ENCODE peak calls at places on chromosomes 1 and 21, in nine cellular contexts. V is fibroblast of lung, C is K562, M is neural progenitor cell, U is GM12878, P is mammary epithelial cell, G is IMR-90, R is trophoblast cell, L is MM.1S. W is an unnamed sample.

GRCh38 chr1:240515505-240515904 is 96.5 kb downstream of the GREM2 start:
- DNase-seq in U (no peak), R (peak; percentile 52), P (no peak), L (no peak), V (no peak), C (no peak), G (peak; percentile 43), M (no peak), W (no peak)

GRCh38 chr1:2604854-2605753 is 18.5 kb downstream of the PRXL2B start:
- DNase-seq in C (no peak), P (no peak), G (no peak), U (no peak), M (no peak), L (no peak), R (no peak), V (no peak), W (peak; percentile 37)

GRCh38 chr1:15975805-15976680 is at the start of gene ZBTB17:
- DNase-seq in C (peak; percentile 98), G (peak; percentile 91), R (peak; percentile 99), P (peak; percentile 87), M (peak; percentile 99), U (peak; percentile 79), L (peak; percentile 96), V (peak; percentile 91), W (peak; percentile 97)

GRCh38 chr1:151820940-151821339 is 10.7 kb downstream of the RORC start:
- DNase-seq in U (no peak), C (no peak), M (no peak), V (no peak), P (no peak), G (no peak), R (no peak), L (peak; percentile 52), W (no peak)

GRCh38 chr1:12085643-12086260 is 22.6 kb downstream of the TNFRSF8 start:
- DNase-seq in R (no peak), M (no peak), P (no peak), L (no peak), U (no peak), C (no peak), V (no peak), G (no peak), W (no peak)

GRCh38 chr1:46471885-46472502 is 17.6 kb upstream of the DMBX1 start:
- DNase-seq in M (peak; percentile 49), V (no peak), P (no peak), U (no peak), C (peak; percentile 75), R (no peak), G (no peak), L (no peak), W (peak; percentile 71)

GRCh38 chr1:20446796-20447195 is 39.2 kb downstream of the CAMK2N1 start:
- DNase-seq in V (peak; percentile 53), U (no peak), R (no peak), L (no peak), P (peak; percentile 57), C (no peak), M (no peak), G (peak; percentile 66), W (no peak)

GRCh38 chr1:40662864-40663263 is 2.6 kb downstream of the RIMS3 start:
- DNase-seq in P (peak; percentile 80), U (no peak), M (no peak), G (peak; percentile 5), V (peak; percentile 12), L (no peak), R (no peak), C (no peak), W (no peak)

GRCh38 chr21:33998402-33998801 is 75.0 kb upstream of the MRPS6 start:
- DNase-seq in R (no peak), L (no peak), G (no peak), V (no peak), P (no peak), U (no peak), C (no peak), M (no peak), W (no peak)

GRCh38 chr1:106700151-106700550 is 356.3 kb upstream of the PRMT6 start:
- DNase-seq in G (peak; percentile 16), R (no peak), C (no peak), P (no peak), U (no peak), L (no peak), V (peak; percentile 87), M (no peak), W (no peak)

GRCh38 chr21:46347791-46348381 is 23.9 kb downstream of the PCNT start:
- DNase-seq in R (no peak), M (no peak), P (no peak), U (no peak), V (peak; percentile 66), L (no peak), C (no peak), G (no peak), W (peak; percentile 63)

GRCh38 chr1:206685256-206685748 is 597 bp downstream of the MAPKAPK2 start:
- DNase-seq in M (peak; percentile 68), C (peak; percentile 77), P (no peak), L (peak; percentile 46), V (peak; percentile 42), G (peak; percentile 53), R (peak; percentile 46), U (no peak), W (peak; percentile 76)

DNA sequence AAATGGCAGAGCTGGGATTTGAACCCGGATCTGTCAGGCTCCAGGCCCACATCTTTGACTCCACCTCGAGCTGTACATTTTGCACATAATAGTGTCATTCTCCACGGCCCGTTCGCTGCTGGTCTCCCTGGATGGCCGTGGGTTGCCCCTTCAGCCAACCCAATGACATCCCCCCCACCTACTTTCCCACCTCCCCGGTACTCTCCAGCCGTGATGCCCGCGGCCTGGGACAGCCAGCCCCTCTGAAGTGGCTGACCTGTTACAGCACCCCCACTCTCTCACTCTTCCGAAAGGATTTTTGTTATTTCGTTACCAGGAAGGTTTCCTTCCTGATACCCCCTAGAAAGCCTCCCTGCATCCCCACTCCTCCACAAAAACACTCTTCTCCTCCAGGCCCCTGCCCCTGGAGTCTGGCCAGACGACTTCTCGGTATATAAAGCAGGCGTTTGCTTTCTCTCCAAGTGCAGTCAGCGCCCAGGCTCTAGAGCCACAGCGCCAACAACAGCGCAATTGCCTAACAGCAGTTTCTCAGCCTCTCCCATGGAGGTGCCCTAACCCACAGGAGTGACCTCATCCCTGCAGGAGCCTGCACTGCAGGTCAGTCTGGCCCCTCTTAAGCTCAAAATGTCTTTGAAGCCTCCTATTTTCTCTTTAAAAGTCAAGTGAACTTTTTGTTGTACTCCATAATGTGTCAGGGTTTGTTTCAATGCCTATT is 14.5 kb upstream of the GJB5 start:
- DNase-seq in V (no peak), M (peak; percentile 70), G (no peak), U (no peak), L (no peak), R (peak; percentile 66), C (no peak), P (peak; percentile 13), W (peak; percentile 87)
- H3K4me3 ChIP-seq in V (no peak overlapping the region), M (no peak overlapping the region), G (no peak overlapping the region), U (no peak overlapping the region), L (no peak overlapping the region), R (no peak overlapping the region), C (no peak overlapping the region), P (no peak overlapping the region), W (no peak overlapping the region)

GRCh38 chr1:224632921-224633321 is 16.8 kb downstream of the CNIH3 start:
- DNase-seq in M (peak; percentile 50), R (peak; percentile 58), L (no peak), P (no peak), C (no peak), G (peak; percentile 30), U (no peak), V (no peak), W (no peak)
- H3K4me1 ChIP-seq in M (peaks cover 13% of the 10 kb centered on the region), R (peaks cover 19% of the 10 kb centered on the region), L (peaks cover 7% of the 10 kb centered on the region), P (peaks cover 3% of the 10 kb centered on the region), C (no peaks in the 10 kb centered on the region), G (peaks cover 22% of the 10 kb centered on the region), U (no peaks in the 10 kb centered on the region), V (peaks cover 22% of the 10 kb centered on the region), W (peaks cover 6% of the 10 kb centered on the region)

GRCh38 chr1:145918992-145919939 is 749 bp upstream of the PEX11B start:
- DNase-seq in G (peak; percentile 53), C (peak; percentile 57), L (peak; percentile 78), M (peak; percentile 62), R (peak; percentile 59), P (peak; percentile 46), V (peak; percentile 36), U (no peak), W (peak; percentile 87)

GRCh38 chr1:145912128-145912641 is 2.3 kb upstream of the ITGA10 start:
- DNase-seq in G (no peak), L (no peak), P (no peak), R (no peak), M (no peak), V (no peak), C (no peak), U (no peak), W (no peak)

GRCh38 chr1:145917595-145917994 is 922 bp downstream of the PEX11B start:
- DNase-seq in V (no peak), G (no peak), L (no peak), P (no peak), U (no peak), R (no peak), C (no peak), M (no peak), W (no peak)

GRCh38 chr1:145918144-145918991 is at the start of gene PEX11B:
- DNase-seq in R (peak; percentile 88), P (peak; percentile 85), M (peak; percentile 89), C (peak; percentile 85), G (peak; percentile 91), V (peak; percentile 90), L (peak; percentile 93), U (peak; percentile 75), W (peak; percentile 95)

DNA sequence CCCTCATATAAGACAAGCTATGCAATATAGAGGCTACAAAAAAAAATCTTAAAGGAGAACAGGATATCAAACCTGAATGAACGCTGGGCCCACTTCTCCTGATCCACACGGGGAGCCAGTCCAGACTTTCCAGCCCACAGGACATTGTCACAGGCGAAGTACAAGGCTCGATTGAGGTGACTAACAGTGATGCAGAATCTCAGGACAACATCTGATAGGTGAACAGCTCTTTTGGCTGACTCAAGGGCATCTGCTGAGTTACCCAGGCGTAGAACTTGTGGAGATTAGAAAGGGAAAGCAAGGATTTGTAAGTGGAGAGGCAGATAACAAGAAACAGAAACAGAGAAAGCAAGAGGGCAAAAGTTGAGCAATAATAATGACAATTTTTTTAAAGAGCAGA is 1.8 kb downstream of the PEX11B start:
- DNase-seq in R (no peak), M (no peak), L (no peak), V (no peak), P (peak; percentile 28), U (no peak), C (no peak), G (peak; percentile 8), W (no peak)
- H3K9ac ChIP-seq in R (no peak overlapping the region), M (no peak overlapping the region), L (no peak overlapping the region), V (no peak overlapping the region), P (no peak overlapping the region), U (no peak overlapping the region), C (no peak overlapping the region), G (no peak overlapping the region), W (no peak overlapping the region)

DNA sequence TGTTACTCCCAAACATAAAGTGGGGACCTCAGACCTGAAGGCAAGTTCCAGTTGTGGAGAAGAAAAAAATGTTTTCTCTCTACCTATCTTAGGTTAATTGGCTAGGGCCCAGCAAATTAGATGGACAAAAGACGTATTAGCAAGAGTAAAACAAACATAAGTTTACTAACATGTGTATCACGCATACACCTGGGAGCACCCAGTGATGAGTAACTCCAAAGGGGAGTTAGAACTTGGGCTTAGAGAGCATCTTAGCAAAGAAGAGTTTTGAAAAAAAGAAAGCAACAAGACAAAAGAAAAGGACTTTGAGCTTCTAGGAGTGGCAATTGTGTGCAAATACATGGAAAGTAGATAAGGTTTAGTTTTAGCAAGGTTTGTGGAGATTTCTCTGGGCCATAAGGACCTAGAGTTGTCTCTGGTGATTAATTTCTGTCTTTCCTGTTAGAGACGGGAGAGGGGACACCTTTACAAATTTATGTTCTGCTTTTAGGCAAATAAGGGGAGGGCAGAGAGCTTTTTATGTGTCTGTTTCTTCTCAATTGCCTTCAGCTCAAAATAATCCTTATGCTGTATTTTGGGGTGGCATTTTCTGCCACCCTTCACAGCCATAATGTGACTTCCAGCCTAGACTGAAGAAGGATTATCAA is 76.7 kb upstream of the PTGFRN start:
- DNase-seq in V (no peak), R (no peak), U (no peak), C (no peak), P (no peak), M (no peak), L (no peak), G (no peak), W (no peak)
- H3K4me3 ChIP-seq in V (no peak overlapping the region), R (no peak overlapping the region), U (no peak overlapping the region), C (no peak overlapping the region), P (no peak overlapping the region), M (peak overlapping the region; percentile 14), L (no peak overlapping the region), G (no peak overlapping the region), W (peak overlapping the region; percentile 46)

W was measured in endodermal cell.